ENCODE peak calls at places on chromosome 21, in ten cellular contexts. B, Y, H, X, J, C, R, E, O and W are unnamed samples.

GRCh38 chr21:42694751-42695150 is 41.3 kb downstream of the PDE9A start:
- DNase-seq in B (no peak), Y (no peak), H (no peak), X (no peak), J (no peak), C (no peak), R (no peak), E (no peak), O (no peak), W (no peak)

GRCh38 chr21:37380349-37381323 is 14.1 kb downstream of the DYRK1A start:
- DNase-seq in B (peak), Y (no peak), H (no peak), X (no peak), J (peak), C (no peak), R (peak), E (no peak), O (no peak), W (peak)

GRCh38 chr21:33789697-33790096 is 125.9 kb downstream of the ATP5PO start:
- DNase-seq in B (peak), Y (no peak), H (no peak), X (no peak), J (no peak), C (no peak), R (no peak), E (no peak), O (no peak), W (no peak)

GRCh38 chr21:38804030-38804616 is 1.6 kb upstream of the ETS2 start:
- DNase-seq in B (no peak), Y (no peak), H (no peak), X (no peak), J (no peak), C (peak), R (no peak), E (no peak), O (no peak), W (no peak)

GRCh38 chr21:38988211-38989096 is 182.7 kb downstream of the ETS2 start:
- DNase-seq in B (no peak), Y (no peak), H (no peak), X (no peak), J (no peak), C (no peak), R (no peak), E (no peak), O (no peak), W (no peak)

GRCh38 chr21:15729346-15729673 is 472 bp upstream of the USP25 start:
- DNase-seq in B (peak), Y (no peak), H (no peak), X (no peak), J (no peak), C (peak), R (no peak), E (no peak), O (no peak), W (no peak)

GRCh38 chr21:41997657-41998056 is 12.5 kb downstream of the ZBTB21 start:
- DNase-seq in B (no peak), Y (no peak), H (no peak), X (no peak), J (no peak), C (no peak), R (no peak), E (no peak), O (no peak), W (no peak)

GRCh38 chr21:17758703-17759102 is 60.5 kb downstream of the C21orf91 start:
- DNase-seq in B (peak), Y (peak), H (no peak), X (no peak), J (peak), C (no peak), R (no peak), E (no peak), O (no peak), W (no peak)

GRCh38 chr21:16573581-16573980 is 843.8 kb downstream of the USP25 start:
- DNase-seq in B (no peak), Y (no peak), H (no peak), X (no peak), J (no peak), C (peak), R (no peak), E (peak), O (no peak), W (no peak)

GRCh38 chr21:42123509-42123908 is 52.4 kb downstream of the UMODL1 start:
- DNase-seq in B (no peak), Y (no peak), H (no peak), X (no peak), J (no peak), C (no peak), R (peak), E (no peak), O (no peak), W (no peak)

GRCh38 chr21:27315373-27315772 is 348.5 kb upstream of the ADAMTS5 start:
- DNase-seq in B (no peak), Y (no peak), H (no peak), X (no peak), J (no peak), C (no peak), R (no peak), E (no peak), O (no peak), W (no peak)

GRCh38 chr21:40215941-40216340 is 348.7 kb downstream of the PCP4 start:
- DNase-seq in B (peak), Y (no peak), H (no peak), X (no peak), J (peak), C (no peak), R (no peak), E (no peak), O (no peak), W (no peak)

GRCh38 chr21:14880922-14881321 is 183.9 kb downstream of the NRIP1 start:
- DNase-seq in B (peak), Y (no peak), H (no peak), X (no peak), J (peak), C (peak), R (no peak), E (no peak), O (no peak), W (no peak)

GRCh38 chr21:21029159-21029558 is 30.9 kb downstream of the NCAM2 start:
- DNase-seq in B (peak), Y (peak), H (no peak), X (no peak), J (no peak), C (no peak), R (no peak), E (no peak), O (no peak), W (no peak)

GRCh38 chr21:39077816-39078215 is 105.4 kb downstream of the PSMG1 start:
- DNase-seq in B (peak), Y (peak), H (no peak), X (no peak), J (no peak), C (no peak), R (no peak), E (peak), O (no peak), W (no peak)

DNA sequence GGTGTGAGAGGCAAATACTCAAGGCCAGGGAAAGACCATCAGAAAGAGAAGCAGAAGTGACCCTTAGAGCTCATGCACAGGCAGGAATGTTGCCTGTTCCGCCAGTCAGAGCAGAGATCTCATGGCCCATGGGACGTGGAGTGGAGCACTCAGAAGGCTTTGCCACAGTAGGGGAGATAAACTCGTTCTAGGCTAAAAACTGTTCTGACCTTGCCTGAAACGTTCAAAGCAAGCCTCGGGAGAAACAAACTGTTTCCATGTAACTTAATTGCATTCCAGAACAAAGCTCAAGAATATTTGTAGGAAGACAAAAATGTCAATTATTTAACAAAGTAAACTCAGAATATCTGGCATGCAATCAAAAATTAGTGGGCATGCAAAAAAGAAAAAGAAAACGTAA is 20.7 kb upstream of the SLC19A1 start:
- DNase-seq in B (no peak), Y (no peak), H (no peak), X (no peak), J (no peak), C (peak), R (no peak), E (no peak), O (peak), W (peak)
- TF ChIP-seq CTCF in B (no peak), Y (no peak), H (no peak), X (no peak), J (no peak), C (no peak), R (no peak), E (no peak), O (no peak), W (no peak)

DNA sequence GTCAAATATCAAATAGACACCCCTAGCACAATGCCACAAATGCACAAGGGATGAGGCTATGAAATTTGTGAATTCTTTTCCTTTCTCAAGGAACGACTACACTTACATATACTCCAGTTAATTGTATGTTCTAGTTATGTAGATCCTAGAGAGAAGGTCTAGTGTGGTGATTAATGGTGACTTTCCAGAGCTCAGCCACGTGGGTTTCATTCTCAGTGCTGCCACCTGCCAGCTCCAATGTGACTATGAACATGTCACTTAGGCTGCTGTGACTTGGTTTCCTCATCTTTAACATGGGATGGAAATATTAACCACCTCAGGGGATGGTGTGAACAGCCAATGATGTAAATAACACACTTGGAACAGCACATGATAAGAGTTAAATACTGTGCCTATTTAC is 138.3 kb downstream of the APP start:
- DNase-seq in B (no peak), Y (no peak), H (no peak), X (no peak), J (peak), C (no peak), R (no peak), E (no peak), O (no peak), W (no peak)
- TF ChIP-seq CTCF in B (no peak), Y (no peak), H (no peak), X (peak), J (peak), C (no peak), R (no peak), E (no peak), O (peak), W (peak)

DNA sequence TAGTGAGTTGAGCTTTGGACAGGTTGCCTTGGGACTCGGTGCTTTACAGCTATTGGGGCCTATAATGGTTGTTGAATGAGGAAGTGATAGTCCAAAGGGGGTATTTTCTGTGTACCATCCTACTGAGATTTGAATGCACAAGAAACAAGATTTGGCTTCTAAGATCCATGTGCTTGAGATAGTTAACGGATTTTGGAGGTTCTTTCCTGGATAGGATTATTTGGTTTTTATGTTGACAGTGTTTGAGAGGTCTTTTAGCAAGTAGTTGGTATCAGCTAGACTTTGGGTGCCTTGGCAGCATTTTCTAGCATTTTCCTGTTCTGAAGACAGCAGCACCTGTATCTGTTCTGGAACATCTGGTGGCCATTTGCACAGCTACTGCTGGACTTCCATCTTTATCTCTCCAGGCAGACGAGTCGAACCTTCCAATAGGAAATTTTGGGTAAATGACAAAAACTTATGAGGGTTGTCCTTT is 3.6 kb upstream of the SCAF4 start:
- DNase-seq in B (no peak), Y (no peak), H (no peak), X (no peak), J (no peak), C (no peak), R (no peak), E (no peak), O (no peak), W (no peak)
- TF ChIP-seq CTCF in B (no peak), Y (no peak), H (no peak), X (no peak), J (no peak), C (no peak), R (no peak), E (no peak), O (no peak), W (no peak)

GRCh38 chr21:23936224-23936623 is 1671.1 kb downstream of the MRPL39 start:
- DNase-seq in B (peak), Y (peak), H (no peak), X (no peak), J (no peak), C (peak), R (no peak), E (no peak), O (no peak), W (no peak)
- TF ChIP-seq CTCF in B (no peak), Y (peak), H (no peak), X (no peak), J (no peak), C (peak), R (peak), E (no peak), O (no peak), W (peak)

DNA sequence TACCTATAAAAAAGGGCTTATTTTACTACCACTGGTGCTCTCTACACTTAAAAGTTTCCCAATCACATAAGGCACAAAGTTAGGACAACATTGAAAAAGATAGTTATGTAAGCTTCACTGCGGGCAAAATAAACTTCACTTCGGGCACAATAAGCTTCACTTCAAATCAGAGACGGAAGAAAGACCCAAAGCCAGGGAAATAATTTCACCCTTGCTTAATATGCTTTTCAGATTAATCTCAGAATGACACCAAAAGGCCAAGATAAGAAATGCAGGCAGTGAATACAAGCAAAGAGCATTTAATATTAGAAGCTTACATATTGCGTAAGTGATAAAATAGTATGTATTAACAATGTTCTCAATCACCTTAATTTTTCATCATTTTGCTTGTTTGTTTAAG is 444.2 kb downstream of the SETD4 start:
- DNase-seq in B (peak), Y (no peak), H (no peak), X (peak), J (peak), C (peak), R (no peak), E (peak), O (no peak), W (no peak)
- TF ChIP-seq CTCF in B (peak), Y (no peak), H (peak), X (peak), J (peak), C (peak), R (peak), E (peak), O (peak), W (no peak)

DNA sequence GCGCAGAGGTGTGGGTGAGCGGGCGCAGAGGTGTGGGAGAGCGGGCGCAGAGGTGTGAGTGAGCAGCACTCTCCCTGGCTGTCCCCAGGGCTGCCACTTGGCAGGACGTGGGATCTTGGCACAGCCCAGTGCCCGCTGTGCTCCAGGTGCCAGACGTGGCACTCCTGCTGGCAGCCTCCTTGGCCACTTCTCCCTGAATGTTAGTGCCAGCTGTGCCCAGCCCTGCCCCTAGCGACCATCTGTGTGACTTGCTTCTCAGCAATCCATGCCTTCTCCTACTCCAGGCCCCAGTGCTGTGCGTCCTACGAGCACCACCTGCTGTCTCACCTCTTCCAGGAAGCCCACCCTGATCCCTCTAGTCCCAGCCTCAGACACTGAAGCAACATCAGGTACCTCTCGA is 30.5 kb downstream of the KRTAP10-1 start:
- DNase-seq in B (peak), Y (peak), H (no peak), X (peak), J (peak), C (no peak), R (peak), E (no peak), O (no peak), W (no peak)
- TF ChIP-seq CTCF in B (peak), Y (peak), H (no peak), X (peak), J (peak), C (no peak), R (peak), E (no peak), O (no peak), W (no peak)

GRCh38 chr21:45542242-45542666 is at the start of gene SLC19A1:
- DNase-seq in B (peak), Y (peak), H (peak), X (no peak), J (peak), C (peak), R (peak), E (no peak), O (peak), W (peak)
- TF ChIP-seq CTCF in B (peak), Y (no peak), H (no peak), X (no peak), J (no peak), C (peak), R (peak), E (peak), O (peak), W (peak)